ENCODE peak calls at places on chromosome 2, in seven cellular contexts. W, L, U, I, J, D and Z are unnamed samples. For H3K4me1, the result is how much of the 10 kb centered on the place peaks cover.

GRCh38 chr2:102703748-102704147 is 58.1 kb upstream of the TMEM182 start:
- DNase-seq in L (peak), W (peak), I (peak), U (no peak), J (peak), D (no peak), Z (no peak)

GRCh38 chr2:25700221-25700660 is 26.9 kb upstream of the DTNB start:
- DNase-seq in J (peak), I (peak), L (no peak), W (peak), U (peak), D (no peak), Z (peak)

GRCh38 chr2:225889452-225889851 is 489.9 kb downstream of the NYAP2 start:
- DNase-seq in D (no peak), J (peak), W (peak), I (peak), U (peak), L (no peak), Z (peak)

GRCh38 chr2:166516712-166517303 is 22.8 kb upstream of the SCN7A start:
- DNase-seq in I (no peak), L (peak), U (peak), D (no peak), J (peak), W (peak), Z (peak)

GRCh38 chr2:213162515-213163118 is 11.2 kb upstream of the IKZF2 start:
- DNase-seq in J (peak), D (no peak), U (no peak), I (no peak), L (no peak), W (no peak), Z (no peak)

GRCh38 chr2:26349690-26350089 is 3.1 kb upstream of the ADGRF3 start:
- DNase-seq in W (no peak), U (no peak), L (no peak), J (no peak), D (no peak), I (no peak), Z (no peak)

GRCh38 chr2:15829985-15830384 is 110.4 kb upstream of the MYCN start:
- DNase-seq in L (no peak), D (no peak), I (no peak), J (no peak), W (no peak), U (no peak), Z (no peak)

GRCh38 chr2:217060951-217061547 is 201.2 kb upstream of the TNP1 start:
- DNase-seq in W (no peak), L (no peak), I (no peak), J (no peak), U (no peak), D (no peak), Z (no peak)

DNA sequence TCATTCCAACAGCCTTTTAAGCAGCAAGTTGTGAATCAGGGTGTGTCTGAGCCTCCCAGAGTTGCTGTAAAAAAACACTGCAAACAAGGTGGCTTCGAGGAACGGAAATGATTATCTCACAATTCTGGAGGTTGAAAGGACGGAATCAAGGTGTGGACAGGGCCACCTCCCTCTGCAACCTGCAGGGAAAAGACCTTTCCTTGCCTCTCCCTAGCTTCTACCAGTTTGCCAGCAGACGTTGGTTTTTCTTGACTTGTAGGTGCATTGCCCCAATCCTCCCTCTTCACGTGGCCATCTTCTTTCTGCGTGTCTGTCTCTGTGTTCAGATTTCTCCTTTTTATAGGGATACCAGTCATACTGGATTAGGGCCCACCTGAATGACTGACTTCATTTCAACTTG is 24.8 kb upstream of the TMEM131 start:
- DNase-seq in I (no peak), U (no peak), D (no peak), L (no peak), W (no peak), J (no peak), Z (no peak)
- H3K4me1 ChIP-seq in I (under half), U (under half), D (under half), L (under half), W (under half), J (under half), Z (under half)

GRCh38 chr2:236179653-236180500 is 11.7 kb upstream of the GBX2 start:
- DNase-seq in J (peak), L (peak), W (no peak), U (no peak), D (no peak), I (no peak), Z (no peak)
- H3K4me3 ChIP-seq in J (peak), L (no peak), W (no peak), U (no peak), D (peak), I (no peak), Z (no peak)

GRCh38 chr2:195608768-195609454 is 48.1 kb upstream of the SLC39A10 start:
- DNase-seq in D (no peak), J (no peak), I (no peak), U (no peak), W (no peak), L (no peak), Z (no peak)
- H3K4me1 ChIP-seq in D (under half), J (under half), I (under half), U (under half), W (under half), L (under half), Z (under half)

GRCh38 chr2:189552991-189553404 is 27.6 kb downstream of the SLC40A1 start:
- DNase-seq in D (no peak), J (no peak), L (no peak), W (no peak), U (no peak), I (no peak), Z (no peak)

GRCh38 chr2:189552334-189552990 is 28.1 kb downstream of the SLC40A1 start:
- DNase-seq in J (no peak), W (no peak), D (no peak), U (no peak), L (no peak), I (no peak), Z (no peak)

GRCh38 chr2:189548686-189549439 is 31.7 kb downstream of the SLC40A1 start:
- DNase-seq in L (no peak), W (no peak), U (no peak), D (no peak), J (peak), I (no peak), Z (no peak)

GRCh38 chr2:189551808-189552207 is 28.8 kb downstream of the SLC40A1 start:
- DNase-seq in U (no peak), D (no peak), I (no peak), L (no peak), J (no peak), W (no peak), Z (no peak)

GRCh38 chr2:189549440-189549832 is 31.1 kb downstream of the SLC40A1 start:
- DNase-seq in U (peak), L (no peak), I (no peak), W (no peak), D (peak), J (peak), Z (no peak)
- H3K4me3 ChIP-seq in U (no peak), L (no peak), I (no peak), W (no peak), D (no peak), J (no peak), Z (no peak)

GRCh38 chr2:237472909-237473308 is 14.1 kb upstream of the MLPH start:
- DNase-seq in U (no peak), L (no peak), D (no peak), J (no peak), W (no peak), I (no peak), Z (no peak)

GRCh38 chr2:237474931-237475703 is 11.9 kb upstream of the MLPH start:
- DNase-seq in U (peak), D (peak), J (peak), L (peak), W (peak), I (peak), Z (peak)

GRCh38 chr2:237472187-237472712 is 14.8 kb upstream of the MLPH start:
- DNase-seq in J (no peak), D (no peak), I (no peak), L (no peak), W (no peak), U (no peak), Z (no peak)

GRCh38 chr2:237474511-237474911 is 12.5 kb upstream of the MLPH start:
- DNase-seq in I (no peak), U (peak), J (no peak), W (no peak), L (no peak), D (peak), Z (no peak)

DNA sequence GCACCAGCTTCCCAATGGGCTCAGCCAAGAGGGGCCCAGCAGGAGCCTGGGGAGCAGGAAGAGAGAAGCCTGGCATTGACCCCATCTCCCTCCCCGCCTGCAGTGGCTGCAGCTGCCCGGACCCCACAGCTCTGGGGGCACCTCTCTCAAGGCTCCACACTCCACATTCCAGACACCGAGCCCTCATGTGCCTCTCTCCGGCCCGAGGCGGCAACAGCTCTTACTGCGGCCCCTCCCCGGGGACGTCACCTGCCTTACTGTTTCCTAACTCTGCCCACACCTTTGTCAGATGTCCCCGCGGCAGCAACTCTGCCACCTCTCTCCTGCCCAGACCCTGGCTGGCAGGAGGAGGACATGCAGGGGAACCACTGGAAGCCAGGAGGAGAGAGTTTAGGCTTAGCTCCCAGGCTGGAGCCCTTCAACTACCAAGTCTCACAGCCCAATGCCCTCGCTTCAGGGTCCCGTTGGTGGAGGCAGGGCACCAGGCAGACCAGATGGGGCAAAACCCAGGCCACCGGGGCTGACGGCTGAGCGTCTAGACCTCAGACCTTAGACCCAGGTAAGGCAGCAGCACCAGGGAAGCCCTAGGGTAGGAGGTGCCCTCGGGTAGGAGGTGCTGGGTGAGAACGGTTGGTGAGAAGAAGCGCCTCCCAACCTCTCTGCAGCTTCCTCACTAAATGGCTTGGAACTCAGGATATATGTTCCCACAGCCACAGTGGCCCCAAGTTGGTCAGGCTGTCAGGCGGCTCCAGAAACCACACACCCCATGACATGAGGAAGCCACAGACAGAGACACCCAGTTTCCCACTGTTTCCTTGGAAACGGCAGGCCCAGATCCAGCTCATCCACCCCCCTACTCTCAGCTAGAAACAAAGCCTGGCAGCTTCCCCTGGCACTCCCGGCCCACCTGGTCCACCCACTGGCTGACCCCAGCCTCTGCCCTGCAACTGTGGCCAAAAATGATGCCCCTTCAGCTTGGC is 13.3 kb upstream of the MLPH start:
- DNase-seq in J (peak), L (no peak), U (no peak), D (no peak), W (no peak), I (no peak), Z (no peak)
- H3K4me1 ChIP-seq in J (under half), L (under half), U (under half), D (under half), W (under half), I (under half), Z (under half)

GRCh38 chr2:231411871-231412615 is 16.5 kb downstream of the B3GNT7 start:
- DNase-seq in U (peak), W (peak), I (peak), J (peak), D (peak), L (peak), Z (peak)
- H3K4me3 ChIP-seq in U (peak), W (no peak), I (peak), J (peak), D (peak), L (peak), Z (peak)

DNA sequence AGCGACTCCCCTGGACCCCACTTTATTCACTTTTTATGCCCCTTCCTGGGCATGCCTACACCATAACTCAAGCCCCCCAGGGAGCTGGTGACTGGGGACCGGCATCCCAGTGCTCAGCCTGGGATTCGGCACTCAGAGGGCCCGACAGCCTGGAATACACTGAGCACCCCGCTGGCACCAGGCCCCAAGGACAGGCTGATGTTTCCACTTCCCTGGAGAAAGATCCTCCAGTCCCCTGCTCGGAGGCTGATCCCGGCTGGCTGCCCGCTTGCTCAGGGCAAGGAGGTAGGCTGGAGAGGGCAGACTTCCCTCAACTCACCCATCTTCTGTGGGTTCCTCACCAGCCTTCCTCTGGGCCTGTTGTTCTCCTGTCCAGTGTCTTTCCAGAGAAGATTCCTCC is 36.6 kb downstream of the ODC1 start:
- DNase-seq in J (no peak), U (no peak), W (no peak), D (no peak), L (no peak), I (no peak), Z (no peak)
- H3K4me1 ChIP-seq in J (under half), U (half or more), W (half or more), D (half or more), L (under half), I (under half), Z (under half)

DNA sequence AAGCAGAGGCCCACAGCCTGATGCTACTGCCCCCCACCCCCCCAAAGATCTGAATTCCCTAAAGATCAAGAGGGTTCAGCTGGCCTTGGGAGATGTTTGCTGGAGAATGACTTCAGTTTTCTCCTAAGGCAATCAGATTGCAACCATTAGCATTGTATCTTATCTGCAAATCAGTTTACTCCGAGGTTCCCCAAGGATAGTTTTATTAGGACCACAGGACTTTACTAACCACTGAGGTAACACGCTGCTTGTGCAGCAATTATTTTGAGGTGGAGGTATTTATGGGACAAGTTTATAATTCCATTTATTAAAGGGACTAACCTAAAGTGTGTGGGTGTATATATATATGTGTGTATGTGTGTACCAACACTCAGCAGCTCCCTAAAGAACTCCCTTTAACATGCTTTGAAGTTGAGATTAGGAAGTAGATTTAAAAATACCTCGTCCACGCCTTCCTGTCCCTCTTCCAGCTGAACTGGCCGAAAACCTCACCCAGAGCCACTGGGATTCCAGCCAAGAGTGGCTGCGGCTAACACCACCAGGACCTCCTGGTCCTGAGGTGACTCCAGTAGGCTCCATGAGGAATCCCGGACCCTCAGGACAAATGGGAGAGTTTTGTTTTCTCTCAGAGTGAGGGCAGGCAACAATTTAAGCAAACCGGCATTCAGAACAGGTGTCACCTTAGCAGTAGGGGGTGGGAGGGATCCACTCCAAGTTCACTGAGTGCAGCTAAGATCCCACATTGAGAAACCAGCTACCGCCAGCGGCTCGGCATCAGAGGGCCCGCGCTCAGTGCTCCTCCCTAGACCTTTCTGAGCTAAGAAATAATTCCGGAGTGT is 3.0 kb upstream of the DLX1 start:
- DNase-seq in J (no peak), W (no peak), U (no peak), D (no peak), I (no peak), L (peak), Z (no peak)
- H3K4me3 ChIP-seq in J (no peak), W (no peak), U (no peak), D (no peak), I (no peak), L (no peak), Z (no peak)

GRCh38 chr2:43224131-43224570 is 2.3 kb downstream of the ZFP36L2 start:
- DNase-seq in U (peak), L (peak), D (peak), J (peak), W (peak), I (no peak), Z (peak)
- H3K4me1 ChIP-seq in U (half or more), L (under half), D (half or more), J (under half), W (half or more), I (under half), Z (under half)